ENCODE peak calls at places on chromosomes 6 and 20, in four cellular contexts. One of them, this sample, is unnamed.

GRCh38 chr6:43705996-43706395 is 18.4 kb upstream of the MRPS18A start:
- DNase-seq in CD8-positive, alpha-beta memory T cell: no peak
- DNase-seq in DMS 273 treated with DMSO at 0.1 percent for 48 hours: no peak
- DNase-seq in nephron progenitor cell: no peak
- DNase-seq in this sample: no peak

GRCh38 chr20:64161595-64162238 is 2.5 kb upstream of the MYT1 start:
- DNase-seq in CD8-positive, alpha-beta memory T cell: no peak
- DNase-seq in DMS 273 treated with DMSO at 0.1 percent for 48 hours: no peak
- DNase-seq in nephron progenitor cell: peak
- DNase-seq in this sample: peak

GRCh38 chr6:135692426-135692825 is 159.1 kb upstream of the PDE7B start:
- DNase-seq in CD8-positive, alpha-beta memory T cell: no peak
- DNase-seq in DMS 273 treated with DMSO at 0.1 percent for 48 hours: no peak
- DNase-seq in nephron progenitor cell: no peak
- DNase-seq in this sample: no peak

GRCh38 chr6:107064579-107065065 is 36.6 kb downstream of the MTRES1 start:
- DNase-seq in CD8-positive, alpha-beta memory T cell: no peak
- DNase-seq in DMS 273 treated with DMSO at 0.1 percent for 48 hours: no peak
- DNase-seq in nephron progenitor cell: no peak
- DNase-seq in this sample: no peak

GRCh38 chr20:37308098-37309050 is 18.9 kb downstream of the MANBAL start:
- DNase-seq in CD8-positive, alpha-beta memory T cell: no peak
- DNase-seq in DMS 273 treated with DMSO at 0.1 percent for 48 hours: no peak
- DNase-seq in nephron progenitor cell: no peak
- DNase-seq in this sample: no peak

GRCh38 chr20:61429458-61430227 is 177.6 kb downstream of the CDH4 start:
- DNase-seq in CD8-positive, alpha-beta memory T cell: no peak
- DNase-seq in DMS 273 treated with DMSO at 0.1 percent for 48 hours: no peak
- DNase-seq in nephron progenitor cell: no peak
- DNase-seq in this sample: no peak

GRCh38 chr6:43310624-43311023 is 2.0 kb upstream of the CRIP3 start:
- DNase-seq in CD8-positive, alpha-beta memory T cell: no peak
- DNase-seq in DMS 273 treated with DMSO at 0.1 percent for 48 hours: no peak
- DNase-seq in nephron progenitor cell: no peak
- DNase-seq in this sample: no peak

GRCh38 chr20:33431797-33432381 is 11.7 kb downstream of the SNTA1 start:
- DNase-seq in CD8-positive, alpha-beta memory T cell: no peak
- DNase-seq in DMS 273 treated with DMSO at 0.1 percent for 48 hours: no peak
- DNase-seq in nephron progenitor cell: no peak
- DNase-seq in this sample: no peak

GRCh38 chr6:28429781-28430180 is 13.5 kb downstream of the ZSCAN23 start:
- DNase-seq in CD8-positive, alpha-beta memory T cell: no peak
- DNase-seq in DMS 273 treated with DMSO at 0.1 percent for 48 hours: no peak
- DNase-seq in nephron progenitor cell: no peak
- DNase-seq in this sample: no peak

GRCh38 chr6:132734694-132735236 is 20.9 kb upstream of the VNN1 start:
- DNase-seq in CD8-positive, alpha-beta memory T cell: no peak
- DNase-seq in DMS 273 treated with DMSO at 0.1 percent for 48 hours: no peak
- DNase-seq in nephron progenitor cell: no peak
- DNase-seq in this sample: no peak

GRCh38 chr6:11263185-11263817 is 30.8 kb upstream of the NEDD9 start:
- DNase-seq in CD8-positive, alpha-beta memory T cell: no peak
- DNase-seq in DMS 273 treated with DMSO at 0.1 percent for 48 hours: no peak
- DNase-seq in nephron progenitor cell: no peak
- DNase-seq in this sample: no peak

GRCh38 chr6:170344631-170345576 is 38.3 kb downstream of the FAM120B start:
- DNase-seq in CD8-positive, alpha-beta memory T cell: no peak
- DNase-seq in DMS 273 treated with DMSO at 0.1 percent for 48 hours: no peak
- DNase-seq in nephron progenitor cell: no peak
- DNase-seq in this sample: no peak

GRCh38 chr6:38169826-38170526 is 350.4 kb downstream of the ZFAND3 start:
- DNase-seq in CD8-positive, alpha-beta memory T cell: no peak
- DNase-seq in DMS 273 treated with DMSO at 0.1 percent for 48 hours: no peak
- DNase-seq in nephron progenitor cell: no peak
- DNase-seq in this sample: no peak

GRCh38 chr6:28153546-28153945 is 11.9 kb downstream of the ZKSCAN8 start:
- DNase-seq in CD8-positive, alpha-beta memory T cell: no peak
- DNase-seq in DMS 273 treated with DMSO at 0.1 percent for 48 hours: no peak
- DNase-seq in nephron progenitor cell: no peak
- DNase-seq in this sample: no peak

GRCh38 chr6:52573295-52573694 is 3.6 kb downstream of the TRAM2 start:
- DNase-seq in CD8-positive, alpha-beta memory T cell: no peak
- DNase-seq in DMS 273 treated with DMSO at 0.1 percent for 48 hours: no peak
- DNase-seq in nephron progenitor cell: peak
- DNase-seq in this sample: no peak

GRCh38 chr20:63025534-63026331 is 19.0 kb upstream of the BHLHE23 start:
- DNase-seq in CD8-positive, alpha-beta memory T cell: no peak
- DNase-seq in DMS 273 treated with DMSO at 0.1 percent for 48 hours: no peak
- DNase-seq in nephron progenitor cell: no peak
- DNase-seq in this sample: peak

GRCh38 chr6:141451508-141452353 is 681.0 kb upstream of the GJE1 start:
- DNase-seq in CD8-positive, alpha-beta memory T cell: no peak
- DNase-seq in DMS 273 treated with DMSO at 0.1 percent for 48 hours: no peak
- DNase-seq in nephron progenitor cell: no peak
- DNase-seq in this sample: no peak

GRCh38 chr6:29589423-29590048 is 4.6 kb downstream of the OR2H2 start:
- DNase-seq in CD8-positive, alpha-beta memory T cell: peak
- DNase-seq in DMS 273 treated with DMSO at 0.1 percent for 48 hours: no peak
- DNase-seq in nephron progenitor cell: peak
- DNase-seq in this sample: peak

GRCh38 chr6:162856885-162857284 is 129.1 kb downstream of the PACRG start:
- DNase-seq in CD8-positive, alpha-beta memory T cell: no peak
- DNase-seq in DMS 273 treated with DMSO at 0.1 percent for 48 hours: peak
- DNase-seq in nephron progenitor cell: peak
- DNase-seq in this sample: no peak

GRCh38 chr6:74851598-74851997 is 354.3 kb downstream of the COL12A1 start:
- DNase-seq in CD8-positive, alpha-beta memory T cell: no peak
- DNase-seq in DMS 273 treated with DMSO at 0.1 percent for 48 hours: no peak
- DNase-seq in nephron progenitor cell: no peak
- DNase-seq in this sample: no peak

GRCh38 chr6:129102741-129103140 is 219.8 kb downstream of the LAMA2 start:
- DNase-seq in CD8-positive, alpha-beta memory T cell: no peak
- DNase-seq in DMS 273 treated with DMSO at 0.1 percent for 48 hours: no peak
- DNase-seq in nephron progenitor cell: no peak
- DNase-seq in this sample: no peak

GRCh38 chr20:38650010-38650409 is 48.4 kb downstream of the ARHGAP40 start:
- DNase-seq in CD8-positive, alpha-beta memory T cell: no peak
- DNase-seq in DMS 273 treated with DMSO at 0.1 percent for 48 hours: no peak
- DNase-seq in nephron progenitor cell: no peak
- DNase-seq in this sample: no peak

GRCh38 chr6:21560249-21560648 is 33.3 kb upstream of the SOX4 start:
- DNase-seq in CD8-positive, alpha-beta memory T cell: no peak
- DNase-seq in DMS 273 treated with DMSO at 0.1 percent for 48 hours: no peak
- DNase-seq in nephron progenitor cell: no peak
- DNase-seq in this sample: no peak

GRCh38 chr6:163745566-163746400 is 331.3 kb downstream of the QKI start:
- DNase-seq in CD8-positive, alpha-beta memory T cell: no peak
- DNase-seq in DMS 273 treated with DMSO at 0.1 percent for 48 hours: no peak
- DNase-seq in nephron progenitor cell: peak
- DNase-seq in this sample: no peak

GRCh38 chr6:13615802-13616140 is 636 bp downstream of the NOL7 start:
- DNase-seq in CD8-positive, alpha-beta memory T cell: peak
- DNase-seq in DMS 273 treated with DMSO at 0.1 percent for 48 hours: no peak
- DNase-seq in nephron progenitor cell: peak
- DNase-seq in this sample: peak

GRCh38 chr6:52641388-52641787 is 29.5 kb upstream of the TMEM14A start:
- DNase-seq in CD8-positive, alpha-beta memory T cell: no peak
- DNase-seq in DMS 273 treated with DMSO at 0.1 percent for 48 hours: no peak
- DNase-seq in nephron progenitor cell: no peak
- DNase-seq in this sample: no peak

GRCh38 chr6:62775427-62776022 is 435.7 kb upstream of the FKBP1C start:
- DNase-seq in CD8-positive, alpha-beta memory T cell: no peak
- DNase-seq in DMS 273 treated with DMSO at 0.1 percent for 48 hours: no peak
- DNase-seq in nephron progenitor cell: no peak
- DNase-seq in this sample: no peak

GRCh38 chr6:18412644-18413043 is 25.5 kb downstream of the RNF144B start:
- DNase-seq in CD8-positive, alpha-beta memory T cell: no peak
- DNase-seq in DMS 273 treated with DMSO at 0.1 percent for 48 hours: no peak
- DNase-seq in nephron progenitor cell: no peak
- DNase-seq in this sample: no peak

GRCh38 chr20:32124916-32125454 is 15.5 kb downstream of the TM9SF4 start:
- DNase-seq in CD8-positive, alpha-beta memory T cell: no peak
- DNase-seq in DMS 273 treated with DMSO at 0.1 percent for 48 hours: no peak
- DNase-seq in nephron progenitor cell: no peak
- DNase-seq in this sample: no peak